ENCODE peak calls at places on chromosomes 11 and 22, in ten cellular contexts. S, H, E, I, U, N, Q, Z, R and F are unnamed samples.

GRCh38 chr11:45104006-45104789 is 42.2 kb upstream of the PRDM11 start:
- DNase-seq in S (no peak), H (no peak), E (no peak), I (peak), U (no peak), N (no peak), Q (no peak), Z (no peak), R (no peak), F (no peak)

GRCh38 chr22:50696799-50697561 is 24.4 kb downstream of the SHANK3 start:
- DNase-seq in S (peak), H (no peak), E (peak), I (peak), U (no peak), N (no peak), Q (no peak), Z (peak), R (no peak), F (peak)

GRCh38 chr22:33163815-33164214 is 105.6 kb upstream of the SYN3 start:
- DNase-seq in S (no peak), H (no peak), E (no peak), I (no peak), U (no peak), N (no peak), Q (no peak), Z (no peak), R (no peak), F (no peak)

GRCh38 chr11:95138448-95138847 is 48.8 kb downstream of the ENDOD1 start:
- DNase-seq in S (no peak), H (no peak), E (no peak), I (no peak), U (peak), N (no peak), Q (peak), Z (no peak), R (no peak), F (no peak)

GRCh38 chr22:32617883-32618282 is 143.3 kb downstream of the FBXO7 start:
- DNase-seq in S (no peak), H (no peak), E (no peak), I (no peak), U (no peak), N (no peak), Q (no peak), Z (no peak), R (no peak), F (peak)

GRCh38 chr11:103222801-103223200 is 113.6 kb downstream of the DYNC2H1 start:
- DNase-seq in S (no peak), H (no peak), E (no peak), I (no peak), U (no peak), N (no peak), Q (no peak), Z (no peak), R (peak), F (no peak)

GRCh38 chr11:33040127-33040861 is 922 bp downstream of the TCP11L1 start:
- DNase-seq in S (peak), H (no peak), E (no peak), I (no peak), U (peak), N (peak), Q (no peak), Z (no peak), R (no peak), F (no peak)

GRCh38 chr11:70306586-70307033 is 36.1 kb downstream of the PPFIA1 start:
- DNase-seq in S (no peak), H (no peak), E (no peak), I (no peak), U (no peak), N (no peak), Q (no peak), Z (no peak), R (no peak), F (no peak)

DNA sequence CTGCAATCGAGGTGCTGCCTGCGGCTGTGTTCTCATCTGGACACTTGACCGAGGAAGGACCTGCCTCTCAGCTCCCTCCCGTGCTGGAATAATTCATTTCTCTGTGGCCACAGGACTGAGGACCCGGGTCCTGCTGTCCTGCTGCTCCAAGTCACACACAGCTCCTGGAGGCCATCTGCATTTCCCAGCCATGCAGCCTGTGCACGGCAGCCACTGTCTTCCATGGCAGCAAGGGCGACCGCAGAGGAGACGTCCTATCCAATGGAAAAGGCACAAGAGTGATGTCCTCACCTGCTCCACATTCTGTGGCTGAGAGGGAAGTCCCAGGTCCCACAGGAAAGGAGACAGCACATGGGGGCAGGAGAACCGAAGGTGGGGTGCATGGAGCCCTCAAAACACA is 495.8 kb downstream of the BRD1 start:
- DNase-seq in S (no peak), H (no peak), E (no peak), I (peak), U (no peak), N (no peak), Q (no peak), Z (peak), R (no peak), F (peak)
- TF ChIP-seq CTCF in S (no peak), H (no peak), E (no peak), I (no peak), U (no peak), N (no peak), Q (no peak), Z (no peak), R (no peak), F (no peak)

GRCh38 chr22:40979198-40979597 is 28.0 kb downstream of the RBX1 start:
- DNase-seq in S (no peak), H (no peak), E (no peak), I (no peak), U (no peak), N (no peak), Q (no peak), Z (no peak), R (no peak), F (no peak)
- TF ChIP-seq CTCF in S (no peak), H (no peak), E (no peak), I (no peak), U (no peak), N (no peak), Q (no peak), Z (no peak), R (no peak), F (no peak)

GRCh38 chr11:115678942-115679341 is 174.7 kb upstream of the CADM1 start:
- DNase-seq in S (no peak), H (no peak), E (no peak), I (peak), U (no peak), N (no peak), Q (no peak), Z (no peak), R (no peak), F (no peak)
- TF ChIP-seq CTCF in S (peak), H (no peak), E (no peak), I (peak), U (no peak), N (no peak), Q (no peak), Z (no peak), R (no peak), F (no peak)

GRCh38 chr11:65013692-65014145 is 241 bp upstream of the ARL2 start:
- DNase-seq in S (peak), H (peak), E (peak), I (no peak), U (peak), N (peak), Q (peak), Z (peak), R (peak), F (peak)
- TF ChIP-seq CTCF in S (peak), H (no peak), E (no peak), I (peak), U (peak), N (peak), Q (no peak), Z (no peak), R (no peak), F (peak)

DNA sequence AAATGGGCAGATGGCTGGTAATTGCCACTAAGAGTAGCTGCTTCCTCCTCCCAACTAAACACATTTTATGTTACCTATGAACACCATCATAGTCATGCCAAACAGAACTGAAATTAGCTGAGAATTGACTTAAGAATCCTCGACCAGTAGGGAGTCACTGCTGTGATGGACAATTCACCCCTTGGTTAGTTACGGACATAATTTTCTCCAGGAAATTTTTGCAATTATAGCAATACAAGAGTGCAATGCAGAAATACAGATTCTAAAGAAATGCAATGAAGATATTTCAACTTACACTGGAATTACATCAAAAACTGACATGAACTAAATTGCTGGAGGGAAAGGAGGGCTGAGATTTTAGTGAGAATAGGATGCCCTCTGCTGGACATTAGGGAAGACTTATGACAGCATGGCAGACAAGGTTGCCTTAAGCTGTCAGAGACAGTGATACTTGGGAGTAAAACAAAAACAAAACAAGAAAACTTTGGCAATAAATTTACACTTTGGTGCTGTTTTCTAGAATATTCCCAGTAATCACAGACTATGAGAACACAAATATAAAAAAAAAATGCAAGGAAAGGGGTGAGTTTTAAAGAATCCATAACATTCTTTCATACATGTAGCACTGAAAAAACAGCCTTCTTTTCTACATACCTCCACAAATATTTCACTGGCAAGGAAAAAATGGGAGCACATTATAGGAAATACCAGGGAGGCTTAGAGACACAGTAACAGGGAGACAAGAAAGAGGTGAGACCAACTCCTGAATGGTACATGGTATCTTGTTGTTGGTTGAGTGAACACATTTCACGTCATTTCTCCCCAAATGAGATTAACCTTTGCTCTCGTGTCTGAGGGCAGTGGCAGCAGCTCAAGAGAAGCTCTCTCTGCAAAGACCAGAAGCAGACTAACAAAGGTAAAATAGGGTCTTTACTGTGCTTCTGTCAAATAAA is 11.2 kb upstream of the PPP2R1B start:
- DNase-seq in S (peak), H (no peak), E (no peak), I (no peak), U (peak), N (peak), Q (peak), Z (no peak), R (peak), F (no peak)
- TF ChIP-seq CTCF in S (peak), H (peak), E (peak), I (no peak), U (peak), N (peak), Q (peak), Z (peak), R (peak), F (peak)

GRCh38 chr11:83521647-83522596 is 235.8 kb upstream of the CCDC90B start:
- DNase-seq in S (peak), H (no peak), E (no peak), I (no peak), U (peak), N (no peak), Q (peak), Z (no peak), R (no peak), F (no peak)
- TF ChIP-seq CTCF in S (peak), H (no peak), E (peak), I (peak), U (peak), N (peak), Q (no peak), Z (no peak), R (peak), F (no peak)